ENCODE peak calls at places on chromosomes 2 and 18, in seven cellular contexts. L, X, G, E, S, O and Z are unnamed samples.

GRCh38 chr2:49616800-49617199 is 462.5 kb upstream of the FSHR start:
- DNase-seq in L (no peak), X (peak; percentile 4), G (peak; percentile 46), E (peak; percentile 75), S (peak; percentile 1), O (no peak), Z (no peak)

GRCh38 chr2:27238976-27239375 is 21.8 kb downstream of the CAD start:
- DNase-seq in L (no peak), X (no peak), G (no peak), E (no peak), S (no peak), O (no peak), Z (no peak)

GRCh38 chr2:42193722-42194187 is 24.6 kb downstream of the EML4 start:
- DNase-seq in L (no peak), X (no peak), G (no peak), E (no peak), S (no peak), O (no peak), Z (no peak)

GRCh38 chr2:172403402-172403801 is 24.0 kb upstream of the ITGA6 start:
- DNase-seq in L (no peak), X (no peak), G (no peak), E (no peak), S (no peak), O (peak; percentile 23), Z (no peak)

GRCh38 chr18:23986610-23987359 is 27.8 kb upstream of the TTC39C start:
- DNase-seq in L (no peak), X (no peak), G (no peak), E (no peak), S (no peak), O (no peak), Z (no peak)

GRCh38 chr18:76252880-76253279 is 242.2 kb downstream of the ZNF516 start:
- DNase-seq in L (no peak), X (no peak), G (peak; percentile 12), E (peak; percentile 76), S (no peak), O (no peak), Z (no peak)

GRCh38 chr2:187986392-187987105 is 305.1 kb upstream of the GULP1 start:
- DNase-seq in L (no peak), X (no peak), G (peak; percentile 6), E (no peak), S (peak; percentile 15), O (peak; percentile 18), Z (no peak)

GRCh38 chr2:237341872-237342271 is 72.1 kb downstream of the COL6A3 start:
- DNase-seq in L (no peak), X (no peak), G (peak; percentile 52), E (no peak), S (no peak), O (no peak), Z (no peak)

GRCh38 chr2:157827377-157827776 is 48.8 kb downstream of the ACVR1 start:
- DNase-seq in L (no peak), X (no peak), G (no peak), E (no peak), S (no peak), O (no peak), Z (no peak)

GRCh38 chr2:26942543-26943295 is 27.7 kb upstream of the MAPRE3 start:
- DNase-seq in L (no peak), X (peak; percentile 69), G (peak; percentile 64), E (peak; percentile 91), S (peak; percentile 18), O (peak; percentile 53), Z (peak; percentile 88)

GRCh38 chr2:239751719-239752355 is 273.3 kb downstream of the NDUFA10 start:
- DNase-seq in L (no peak), X (no peak), G (no peak), E (no peak), S (peak; percentile 7), O (no peak), Z (no peak)

GRCh38 chr2:28956890-28957289 is 24.2 kb upstream of the TOGARAM2 start:
- DNase-seq in L (no peak), X (no peak), G (peak; percentile 58), E (peak; percentile 70), S (no peak), O (no peak), Z (no peak)

GRCh38 chr2:133486706-133487305 is 81.5 kb downstream of the NCKAP5 start:
- DNase-seq in L (no peak), X (no peak), G (no peak), E (no peak), S (peak; percentile 66), O (no peak), Z (no peak)

GRCh38 chr2:149739880-149740265 is 152.3 kb upstream of the MMADHC start:
- DNase-seq in L (no peak), X (no peak), G (no peak), E (no peak), S (peak; percentile 40), O (no peak), Z (no peak)

GRCh38 chr2:26982102-26982742 is 11.8 kb downstream of the MAPRE3 start:
- DNase-seq in L (no peak), X (peak; percentile 79), G (peak; percentile 81), E (peak; percentile 58), S (peak; percentile 47), O (peak; percentile 61), Z (no peak)

GRCh38 chr18:44834867-44835469 is 154.3 kb downstream of the SETBP1 start:
- DNase-seq in L (no peak), X (no peak), G (no peak), E (peak; percentile 15), S (no peak), O (no peak), Z (no peak)

GRCh38 chr2:211454684-211455083 is 898.3 kb downstream of the CPS1 start:
- DNase-seq in L (no peak), X (no peak), G (no peak), E (no peak), S (no peak), O (no peak), Z (no peak)

GRCh38 chr2:8611712-8612111 is 70.1 kb upstream of the ID2 start:
- DNase-seq in L (no peak), X (no peak), G (no peak), E (no peak), S (no peak), O (no peak), Z (no peak)

GRCh38 chr2:200199576-200200263 is 106.8 kb upstream of the SPATS2L start:
- DNase-seq in L (no peak), X (peak; percentile 37), G (no peak), E (peak; percentile 55), S (peak; percentile 3), O (no peak), Z (no peak)

DNA sequence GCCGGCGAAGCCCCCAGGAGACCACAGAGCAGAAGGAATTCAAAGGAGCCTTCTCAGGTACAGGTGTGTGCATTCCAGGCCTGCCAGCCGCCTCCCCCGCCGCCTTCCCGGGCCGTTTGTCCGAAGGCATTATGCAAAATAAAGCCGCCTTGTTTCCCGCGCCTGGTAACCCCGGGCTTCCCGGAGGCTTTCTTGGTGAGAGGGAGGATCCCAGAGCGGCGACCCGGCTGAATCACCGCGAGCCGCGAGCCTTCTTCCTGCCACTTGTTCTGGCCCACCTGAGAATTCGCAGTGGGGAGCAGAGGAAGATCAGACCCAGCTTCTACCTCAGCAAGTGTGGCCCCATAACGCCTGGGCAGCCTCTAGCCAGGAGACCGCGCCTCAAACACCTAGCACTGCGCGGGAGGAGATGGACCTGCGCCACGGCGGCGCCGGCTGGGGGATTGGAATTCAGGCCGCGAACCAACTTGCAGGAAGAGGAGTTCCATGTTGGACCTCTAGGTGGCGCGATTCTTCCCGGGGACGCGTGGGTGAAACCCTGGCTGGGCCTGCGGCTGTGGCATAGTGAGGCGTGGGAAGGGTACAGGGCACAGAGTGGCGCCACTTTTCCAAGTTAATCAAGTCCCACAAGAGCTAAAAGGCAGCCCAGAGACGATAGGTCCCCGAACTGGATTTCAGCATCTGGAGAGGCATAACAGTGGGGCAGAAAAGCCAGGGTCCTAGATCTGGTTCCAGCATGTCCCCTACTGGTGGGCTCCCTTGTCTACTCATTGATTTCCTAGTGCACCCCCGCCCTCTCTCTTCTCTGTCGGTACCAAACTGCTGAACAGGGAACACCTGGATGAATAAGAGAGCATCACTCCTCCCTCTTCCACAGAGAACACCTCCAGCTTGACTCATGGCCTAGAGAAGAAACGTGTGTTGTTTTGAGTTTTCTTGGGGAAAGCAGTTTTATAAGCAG is 101.6 kb downstream of the FOXI3 start:
- DNase-seq in L (no peak), X (peak; percentile 86), G (peak; percentile 26), E (peak; percentile 93), S (no peak), O (peak; percentile 59), Z (peak; percentile 77)
- TF ChIP-seq CTCF in L (peak; percentile 67), X (peak; percentile 90), G (peak; percentile 53), E (peak; percentile 89), S (peak; percentile 57), O (peak; percentile 49), Z (peak; percentile 89)

DNA sequence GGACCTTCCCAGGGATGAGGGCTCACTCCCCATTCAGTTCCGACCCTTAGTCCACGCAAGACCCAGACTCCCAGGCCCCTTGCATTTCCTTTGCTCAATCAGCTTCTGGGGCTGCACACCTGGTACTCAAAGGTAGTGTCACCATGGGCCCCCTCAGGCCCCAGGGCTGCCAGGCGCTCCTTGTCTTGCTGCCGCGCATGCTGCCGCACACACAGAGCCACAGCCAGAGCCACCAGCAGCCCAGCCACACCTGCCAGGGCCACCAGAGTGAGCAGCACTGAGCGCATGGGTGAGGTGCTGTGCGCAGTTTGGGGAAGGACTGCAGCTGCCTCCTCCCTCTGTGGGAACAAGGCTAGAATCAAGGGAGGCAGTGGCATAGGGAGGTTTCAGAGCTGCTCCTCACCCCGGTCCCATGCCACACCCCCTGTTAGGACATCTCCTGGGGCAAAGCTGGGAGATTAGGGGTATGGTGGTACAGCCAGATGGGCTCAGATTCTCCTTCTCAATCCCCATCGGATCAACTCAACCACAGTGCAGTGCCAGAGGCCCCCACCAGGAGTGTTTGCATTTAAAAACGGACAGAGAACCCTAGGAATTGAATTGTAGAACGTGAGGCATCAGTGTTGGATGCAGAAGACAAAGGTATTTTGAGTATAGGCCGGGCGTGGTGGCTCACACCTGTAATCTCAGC is 11.3 kb downstream of the PTPRN start:
- DNase-seq in L (no peak), X (no peak), G (no peak), E (no peak), S (no peak), O (no peak), Z (peak; percentile 53)
- TF ChIP-seq CTCF in L (peak; percentile 24), X (no peak), G (peak; percentile 25), E (no peak), S (peak; percentile 38), O (no peak), Z (no peak)

GRCh38 chr2:219010162-219010756 is 17.0 kb upstream of the CRYBA2 start:
- DNase-seq in L (no peak), X (peak; percentile 73), G (peak; percentile 8), E (peak; percentile 72), S (no peak), O (peak; percentile 60), Z (no peak)
- TF ChIP-seq CTCF in L (peak; percentile 10), X (peak; percentile 71), G (peak; percentile 34), E (peak; percentile 59), S (peak; percentile 11), O (peak; percentile 36), Z (peak; percentile 56)

GRCh38 chr2:215726070-215726469 is 287.3 kb downstream of the MREG start:
- DNase-seq in L (no peak), X (no peak), G (no peak), E (no peak), S (no peak), O (no peak), Z (no peak)

GRCh38 chr2:215727507-215728503 is 285.5 kb downstream of the MREG start:
- DNase-seq in L (no peak), X (no peak), G (peak; percentile 69), E (no peak), S (peak; percentile 91), O (no peak), Z (no peak)

GRCh38 chr2:215729985-215730620 is 283.2 kb downstream of the MREG start:
- DNase-seq in L (no peak), X (no peak), G (no peak), E (no peak), S (peak; percentile 41), O (no peak), Z (no peak)

GRCh38 chr2:215731108-215731507 is 282.2 kb downstream of the MREG start:
- DNase-seq in L (no peak), X (no peak), G (no peak), E (no peak), S (no peak), O (no peak), Z (no peak)

GRCh38 chr2:215728504-215729065 is 284.8 kb downstream of the MREG start:
- DNase-seq in L (peak; percentile 98), X (no peak), G (peak; percentile 98), E (no peak), S (peak; percentile 100), O (peak; percentile 28), Z (no peak)
- TF ChIP-seq CTCF in L (no peak), X (no peak), G (peak; percentile 8), E (no peak), S (peak; percentile 26), O (no peak), Z (no peak)